ENCODE peak calls at places on chromosomes 4 and X, in six cellular contexts. M is HCT116, J is SK-N-SH, H is K562, K is GM12878, A is T47D. B is an unnamed sample.
A peak's percentile ranks its signal among the peaks of the same experiment; 100 is the strongest.

GRCh38 chrX:55220119-55220794 is at the start of gene PAGE5:
- DNase-seq in M (no peak), K (no peak), H (peak; percentile 83), A (no peak), J (peak; percentile 4), B (no peak)

GRCh38 chrX:96685205-96686099 is 810 bp downstream of the DIAPH2 start:
- DNase-seq in K (no peak), H (no peak), A (no peak), J (peak; percentile 39), M (no peak), B (peak; percentile 7)

GRCh38 chrX:101417981-101418841 is 10.2 kb downstream of the HNRNPH2 start:
- DNase-seq in K (no peak), H (no peak), A (no peak), J (peak; percentile 74), M (no peak), B (no peak)

GRCh38 chr4:10108818-10109783 is 7.5 kb downstream of the WDR1 start:
- DNase-seq in H (no peak), A (no peak), K (no peak), J (no peak), M (no peak), B (no peak)

GRCh38 chr4:144399927-144400326 is 246.0 kb upstream of the HHIP start:
- DNase-seq in J (no peak), A (no peak), H (no peak), K (no peak), M (peak; percentile 52), B (no peak)

GRCh38 chrX:19342331-19342906 is 1.3 kb upstream of the PDHA1 start:
- DNase-seq in J (no peak), K (no peak), M (no peak), H (peak; percentile 56), A (no peak), B (no peak)

GRCh38 chrX:68731254-68731653 is 83.8 kb downstream of the STARD8 start:
- DNase-seq in H (no peak), A (no peak), J (no peak), K (no peak), M (no peak), B (no peak)

GRCh38 chr4:581753-582361 is 5.8 kb upstream of the TMEM271 start:
- DNase-seq in H (no peak), K (no peak), M (no peak), A (no peak), J (no peak), B (peak; percentile 93)

GRCh38 chr4:150104401-150105027 is 26.3 kb downstream of the DCLK2 start:
- DNase-seq in A (no peak), M (no peak), H (no peak), K (no peak), J (no peak), B (no peak)

GRCh38 chrX:112083624-112084326 is 1.2 kb upstream of the TRPC5 start:
- DNase-seq in A (no peak), M (no peak), K (no peak), H (no peak), J (no peak), B (no peak)

GRCh38 chrX:57900961-57901360 is 9.3 kb downstream of the ZXDA start:
- DNase-seq in A (no peak), H (no peak), K (no peak), M (no peak), J (no peak), B (no peak)

GRCh38 chr4:37068580-37068979 is 176.0 kb upstream of the NWD2 start:
- DNase-seq in J (no peak), K (no peak), M (no peak), H (peak; percentile 14), A (no peak), B (peak; percentile 2)

GRCh38 chr4:69760455-69760854 is at the start of gene SULT1B1:
- DNase-seq in J (no peak), K (no peak), A (no peak), H (no peak), M (no peak), B (no peak)

GRCh38 chrX:40107291-40108083 is 9.7 kb upstream of the BCOR start:
- DNase-seq in J (peak; percentile 44), H (peak; percentile 85), M (peak; percentile 77), A (peak; percentile 47), K (no peak), B (no peak)

GRCh38 chr4:187357045-187357643 is 633.5 kb upstream of the FAT1 start:
- DNase-seq in H (no peak), A (no peak), J (no peak), M (no peak), K (no peak), B (no peak)

GRCh38 chr4:13548059-13548983 is 4.0 kb upstream of the NKX3-2 start:
- DNase-seq in H (no peak), A (no peak), M (no peak), J (peak; percentile 35), K (no peak), B (no peak)

GRCh38 chr4:189809885-189810284 is 130.8 kb upstream of the FRG1 start:
- DNase-seq in A (no peak), K (no peak), J (no peak), H (no peak), M (no peak), B (no peak)

GRCh38 chr4:169225058-169225751 is 45.6 kb downstream of the SH3RF1 start:
- DNase-seq in H (no peak), K (no peak), J (no peak), M (peak; percentile 93), A (no peak), B (no peak)

GRCh38 chr4:3408793-3409330 is 32.9 kb upstream of the HGFAC start:
- DNase-seq in H (no peak), K (no peak), A (no peak), M (no peak), J (peak; percentile 59), B (no peak)

GRCh38 chr4:10122236-10122932 is 5.8 kb upstream of the WDR1 start:
- DNase-seq in K (no peak), M (no peak), A (no peak), J (no peak), H (no peak), B (no peak)

GRCh38 chr4:107825072-107825789 is 499 bp downstream of the SGMS2 start:
- DNase-seq in A (peak; percentile 21), K (no peak), M (no peak), J (peak; percentile 9), H (no peak), B (no peak)

GRCh38 chr4:105808459-105809041 is 86.7 kb upstream of the NPNT start:
- DNase-seq in M (peak; percentile 7), K (no peak), J (peak; percentile 13), A (no peak), H (peak; percentile 4), B (no peak)

GRCh38 chr4:113012776-113013175 is 36.7 kb upstream of the ANK2 start:
- DNase-seq in J (peak; percentile 15), M (no peak), K (no peak), A (no peak), H (no peak), B (no peak)

GRCh38 chr4:113008726-113009125 is 40.7 kb upstream of the ANK2 start:
- DNase-seq in H (no peak), K (no peak), M (no peak), J (no peak), A (no peak), B (no peak)

GRCh38 chr4:113016377-113016776 is 33.1 kb upstream of the ANK2 start:
- DNase-seq in A (no peak), M (no peak), H (no peak), J (no peak), K (no peak), B (no peak)

GRCh38 chr4:113012122-113012725 is 37.2 kb upstream of the ANK2 start:
- DNase-seq in A (no peak), H (no peak), M (no peak), J (peak; percentile 55), K (no peak), B (no peak)

GRCh38 chr4:113013746-113014145 is 35.7 kb upstream of the ANK2 start:
- DNase-seq in J (no peak), A (no peak), M (no peak), K (no peak), H (no peak), B (no peak)
- TF ChIP-seq JUND in J (no peak), A (no peak), M (no peak), K (no peak), H (no peak), B (no peak)

DNA sequence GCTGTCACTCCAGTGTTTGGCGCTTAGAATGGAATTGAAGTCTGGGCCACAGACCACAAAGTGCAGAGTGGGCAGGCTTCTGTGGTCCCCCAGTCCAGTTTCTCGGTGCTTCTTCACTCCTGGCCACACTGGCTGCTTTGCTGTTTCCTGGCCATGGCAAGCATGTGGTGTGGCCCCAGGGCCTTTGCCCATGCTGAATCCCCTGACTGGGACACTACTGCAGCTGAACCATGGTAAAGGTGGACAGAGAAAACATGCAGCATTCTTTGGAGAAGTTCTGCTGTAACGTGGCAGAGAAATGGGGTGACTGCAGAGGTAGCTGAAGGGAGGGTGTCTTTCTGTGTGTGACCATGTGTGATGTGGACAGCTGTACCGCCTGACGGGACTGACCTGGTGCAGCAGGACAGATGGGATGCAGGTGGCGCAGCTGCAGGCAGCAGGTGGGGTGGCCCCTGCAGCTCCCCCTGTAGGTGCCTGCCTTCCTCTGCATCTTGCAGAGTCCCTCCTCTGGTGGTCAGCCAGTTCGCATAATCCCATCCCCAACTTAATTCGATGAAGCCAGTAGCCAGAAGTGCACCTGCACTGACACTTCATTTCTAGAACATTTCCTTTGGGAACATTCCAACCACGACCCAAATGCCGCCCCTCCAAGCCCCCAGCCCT is 13.2 kb upstream of the S100P start:
- DNase-seq in M (no peak), A (no peak), H (no peak), J (peak; percentile 52), K (no peak), B (no peak)
- TF ChIP-seq JUND in M (no peak), A (no peak), H (no peak), J (no peak), K (no peak), B (no peak)

DNA sequence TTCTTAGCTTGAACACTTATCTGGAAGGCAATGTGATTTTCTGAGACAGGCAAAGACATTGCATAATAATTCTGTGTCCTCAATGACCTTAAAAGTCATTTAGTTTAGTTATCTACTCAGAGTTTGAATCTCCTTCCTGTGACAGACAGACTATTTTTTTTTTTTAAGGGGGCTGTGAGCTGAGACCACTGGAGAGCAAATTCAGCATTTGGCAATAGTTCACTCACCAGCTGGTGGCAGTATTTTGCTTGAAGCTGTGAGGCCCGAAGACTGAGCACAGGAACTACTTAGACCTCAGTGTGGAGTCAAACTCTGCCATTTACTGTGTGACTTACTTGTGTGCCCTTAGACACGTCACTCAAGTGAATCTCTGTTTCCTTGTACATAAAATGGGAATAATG is 22.9 kb upstream of the CPE start:
- DNase-seq in A (peak; percentile 9), K (no peak), J (peak; percentile 47), M (peak; percentile 59), H (peak; percentile 34), B (peak; percentile 72)
- TF ChIP-seq JUND in A (no peak), K (no peak), J (no peak), M (no peak), H (no peak), B (no peak)

GRCh38 chrX:73068467-73069364 is 10.6 kb downstream of the PABPC1L2A start:
- DNase-seq in M (no peak), J (no peak), K (no peak), A (no peak), H (no peak), B (no peak)
- TF ChIP-seq JUND in M (no peak), J (no peak), K (no peak), A (no peak), H (no peak), B (no peak)

DNA sequence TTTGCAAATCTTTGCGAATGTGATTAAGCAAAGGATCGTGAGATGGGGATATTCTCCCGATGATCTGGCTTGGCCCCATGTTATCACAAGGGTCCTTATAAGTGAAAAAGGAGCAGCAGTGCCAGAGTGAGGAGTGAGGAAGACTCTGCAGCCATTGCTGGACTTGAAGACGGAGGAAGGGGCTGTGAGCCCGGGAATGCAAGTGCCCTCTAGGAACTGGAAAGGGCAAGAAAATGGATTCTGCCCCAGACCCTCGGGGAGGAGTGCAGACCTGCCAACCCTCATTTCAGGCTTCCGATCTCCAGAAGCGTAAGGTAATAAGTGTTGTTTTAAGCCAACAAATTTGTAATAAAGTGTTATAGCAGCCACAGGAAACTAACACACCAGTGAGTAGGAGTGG is 76.3 kb downstream of the EVC start:
- DNase-seq in J (no peak), K (no peak), M (no peak), A (no peak), H (no peak), B (no peak)
- TF ChIP-seq JUND in J (no peak), K (no peak), M (no peak), A (no peak), H (no peak), B (no peak)